ENCODE peak calls at places on chromosomes 13 and 19, in nine cellular contexts. B, C, G, J, A, O, R, X and P are unnamed samples.

GRCh38 chr19:1252221-1252817 is 3.9 kb downstream of the MIDN start:
- DNase-seq in A (peak; percentile 88), C (peak; percentile 86), J (peak; percentile 80), X (no peak), O (peak; percentile 83), R (peak; percentile 85), G (peak; percentile 95), B (peak; percentile 93), P (peak; percentile 97)

GRCh38 chr19:49106648-49107135 is 7.5 kb upstream of the LIN7B start:
- DNase-seq in B (no peak), J (no peak), A (peak; percentile 45), O (peak; percentile 63), X (peak; percentile 43), R (peak; percentile 87), G (no peak), C (peak; percentile 61), P (peak; percentile 56)

GRCh38 chr13:63643543-63643942 is 2227.9 kb upstream of the PCDH20 start:
- DNase-seq in C (no peak), O (no peak), J (no peak), G (no peak), R (no peak), X (no peak), B (no peak), A (peak; percentile 65), P (no peak)

GRCh38 chr19:47330466-47330869 is 1.5 kb upstream of the C5AR2 start:
- DNase-seq in R (no peak), A (peak; percentile 59), X (no peak), C (no peak), G (no peak), J (no peak), O (no peak), B (no peak), P (no peak)

GRCh38 chr13:70034280-70034679 is 73.3 kb upstream of the ATXN8OS start:
- DNase-seq in C (no peak), O (no peak), J (no peak), R (no peak), G (no peak), A (no peak), X (no peak), B (no peak), P (no peak)

GRCh38 chr19:28242317-28242927 is 970.5 kb downstream of the UQCRFS1 start:
- DNase-seq in A (no peak), O (peak; percentile 53), J (no peak), R (peak; percentile 50), C (peak; percentile 8), X (no peak), B (no peak), G (no peak), P (peak; percentile 2)

GRCh38 chr19:33064778-33065550 is at the start of gene RHPN2:
- DNase-seq in R (peak; percentile 93), C (peak; percentile 87), G (peak; percentile 54), A (peak; percentile 45), X (peak; percentile 59), B (peak; percentile 76), J (no peak), O (peak; percentile 55), P (peak; percentile 73)

GRCh38 chr13:77898097-77898496 is 20.5 kb downstream of the EDNRB start:
- DNase-seq in J (no peak), C (no peak), B (no peak), X (no peak), R (no peak), A (peak; percentile 16), G (no peak), O (no peak), P (no peak)

GRCh38 chr19:580274-580835 is 8.0 kb downstream of the BSG start:
- DNase-seq in R (no peak), G (no peak), X (no peak), J (no peak), B (peak; percentile 58), O (no peak), A (no peak), C (no peak), P (no peak)

GRCh38 chr13:24033527-24034302 is 126.8 kb upstream of the SPATA13 start:
- DNase-seq in J (no peak), A (peak; percentile 92), C (no peak), G (no peak), B (no peak), X (no peak), R (no peak), O (no peak), P (no peak)

GRCh38 chr13:72728290-72728605 is 525 bp downstream of the BORA start:
- DNase-seq in B (no peak), R (no peak), C (no peak), X (no peak), A (no peak), J (no peak), G (no peak), O (no peak), P (no peak)

GRCh38 chr19:3736106-3736724 is 25.3 kb downstream of the APBA3 start:
- DNase-seq in J (no peak), G (no peak), R (no peak), X (no peak), C (no peak), B (no peak), O (no peak), A (no peak), P (no peak)

GRCh38 chr19:13116282-13117175 is at the start of gene TRMT1:
- DNase-seq in C (peak; percentile 95), A (peak; percentile 91), X (peak; percentile 93), O (peak; percentile 97), G (peak; percentile 92), J (peak; percentile 88), R (peak; percentile 93), B (peak; percentile 94), P (peak; percentile 95)

GRCh38 chr13:111302045-111302722 is 18.3 kb upstream of the TEX29 start:
- DNase-seq in C (no peak), X (no peak), O (no peak), B (no peak), A (no peak), J (no peak), G (no peak), R (no peak), P (no peak)

GRCh38 chr19:40582467-40582866 is 5.8 kb downstream of the SHKBP1 start:
- DNase-seq in X (no peak), R (no peak), G (no peak), O (no peak), A (no peak), B (no peak), C (no peak), J (no peak), P (no peak)

GRCh38 chr13:22549126-22549525 is 631.7 kb upstream of the SGCG start:
- DNase-seq in J (no peak), X (no peak), C (no peak), B (no peak), G (no peak), A (no peak), O (no peak), R (no peak), P (no peak)

GRCh38 chr13:67554746-67555452 is 324.8 kb upstream of the PCDH9 start:
- DNase-seq in B (no peak), A (peak; percentile 76), C (no peak), X (no peak), G (no peak), O (no peak), J (no peak), R (no peak), P (no peak)

GRCh38 chr13:65265988-65266387 is 1964.1 kb downstream of the PCDH9 start:
- DNase-seq in R (no peak), C (no peak), A (no peak), G (no peak), B (no peak), J (no peak), X (no peak), O (no peak), P (no peak)

GRCh38 chr19:6556480-6556879 is 25.7 kb downstream of the TNFSF9 start:
- DNase-seq in B (no peak), A (no peak), J (no peak), R (no peak), G (no peak), X (no peak), O (no peak), C (no peak), P (no peak)

GRCh38 chr19:14410054-14410774 is 8.9 kb downstream of the DDX39A start:
- DNase-seq in J (no peak), B (no peak), R (no peak), X (no peak), C (no peak), A (no peak), G (no peak), O (no peak), P (no peak)
- H3K4me1 ChIP-seq in J (no peaks in the 10 kb centered on the region), B (peaks cover 15% of the 10 kb centered on the region), R (peaks cover 3% of the 10 kb centered on the region), X (peaks cover 15% of the 10 kb centered on the region), C (peaks cover 19% of the 10 kb centered on the region), A (peaks cover 6% of the 10 kb centered on the region), G (no peaks in the 10 kb centered on the region), O (peaks cover 12% of the 10 kb centered on the region), P (peaks cover 6% of the 10 kb centered on the region)

GRCh38 chr13:44577236-44578063 is 1.3 kb upstream of the TSC22D1 start:
- DNase-seq in B (peak; percentile 98), X (peak; percentile 88), G (peak; percentile 97), O (peak; percentile 97), J (peak; percentile 96), C (peak; percentile 98), R (peak; percentile 95), A (peak; percentile 95), P (peak; percentile 98)
- TF ChIP-seq POLR2A in B (peak; percentile 74), X (no peak), G (peak; percentile 76), O (peak; percentile 17), J (peak; percentile 91), C (peak; percentile 70), R (peak; percentile 63), A (peak; percentile 86), P (peak; percentile 79)

GRCh38 chr19:35544110-35544802 is 1.2 kb upstream of the TMEM147 start:
- DNase-seq in J (no peak), O (no peak), C (no peak), G (no peak), A (no peak), X (no peak), R (no peak), B (no peak), P (no peak)
- H3K27ac ChIP-seq in J (peak overlapping the region; percentile 88), O (no peak overlapping the region), C (no peak overlapping the region), G (peak overlapping the region; percentile 62), A (peak overlapping the region; percentile 90), X (peak overlapping the region; percentile 89), R (peak overlapping the region; percentile 88), B (no peak overlapping the region), P (peak overlapping the region; percentile 80)

GRCh38 chr19:41886761-41887710 is 4.1 kb downstream of the ARHGEF1 start:
- DNase-seq in A (no peak), J (no peak), O (no peak), X (no peak), G (no peak), B (no peak), R (no peak), C (peak; percentile 51), P (no peak)
- H3K4me1 ChIP-seq in A (peaks cover 8% of the 10 kb centered on the region), J (peaks cover 16% of the 10 kb centered on the region), O (peaks cover 3% of the 10 kb centered on the region), X (peaks cover 52% of the 10 kb centered on the region), G (no peaks in the 10 kb centered on the region), B (peaks cover 20% of the 10 kb centered on the region), R (peaks cover 15% of the 10 kb centered on the region), C (peaks cover 23% of the 10 kb centered on the region), P (peaks cover 14% of the 10 kb centered on the region)

GRCh38 chr19:18152444-18152816 is 533 bp upstream of the PIK3R2 start:
- DNase-seq in B (peak; percentile 98), O (peak; percentile 99), A (peak; percentile 96), G (peak; percentile 98), J (peak; percentile 88), R (peak; percentile 96), C (peak; percentile 98), X (peak; percentile 96), P (peak; percentile 97)
- TF ChIP-seq POLR2A in B (no peak), O (no peak), A (no peak), G (no peak), J (no peak), R (peak; percentile 38), C (no peak), X (no peak), P (no peak)